ENCODE peak calls at places on chromosomes 2 and 18, in four cellular contexts. F is NCI-H345, C is T-helper 2 cell, Z is SIG-M5. L is an unnamed sample.

GRCh38 chr18:28652654-28653053 is 475.7 kb upstream of the CDH2 start:
- DNase-seq in C (no peak), F (no peak), Z (no peak), L (no peak)

GRCh38 chr18:10193446-10193845 is 261.0 kb upstream of the APCDD1 start:
- DNase-seq in C (no peak), F (no peak), Z (no peak), L (no peak)

GRCh38 chr2:238225911-238226697 is 13.7 kb downstream of the HES6 start:
- DNase-seq in C (no peak), Z (no peak), F (no peak), L (peak)

GRCh38 chr18:23540867-23541266 is 37.6 kb downstream of the RMC1 start:
- DNase-seq in Z (peak), C (no peak), F (no peak), L (no peak)

GRCh38 chr2:30445266-30445821 is 1.7 kb upstream of the LCLAT1 start:
- DNase-seq in C (no peak), F (no peak), Z (no peak), L (no peak)

GRCh38 chr2:128736689-128737545 is 418.2 kb upstream of the HS6ST1 start:
- DNase-seq in F (peak), Z (no peak), C (peak), L (peak)

GRCh38 chr2:65388626-65389390 is 43.6 kb downstream of the SPRED2 start:
- DNase-seq in C (no peak), F (no peak), Z (no peak), L (no peak)

GRCh38 chr2:28317390-28317789 is 75.3 kb upstream of the FOSL2 start:
- DNase-seq in F (no peak), C (no peak), Z (no peak), L (no peak)

GRCh38 chr2:240963376-240964220 is 34.8 kb upstream of the SNED1 start:
- DNase-seq in C (no peak), F (no peak), Z (no peak), L (no peak)

GRCh38 chr2:26450031-26450635 is 27.8 kb downstream of the OTOF start:
- DNase-seq in C (no peak), Z (no peak), F (no peak), L (no peak)

GRCh38 chr18:79948719-79949411 is 2.6 kb downstream of the SLC66A2 start:
- DNase-seq in Z (no peak), C (no peak), F (no peak), L (peak)

GRCh38 chr2:2845796-2846315 is 514.8 kb upstream of the MYT1L start:
- DNase-seq in F (no peak), Z (no peak), C (no peak), L (no peak)

GRCh38 chr2:127117603-127118002 is 10.6 kb upstream of the BIN1 start:
- DNase-seq in C (no peak), F (no peak), Z (no peak), L (no peak)

GRCh38 chr18:57542801-57543427 is 43.6 kb downstream of the FECH start:
- DNase-seq in C (no peak), Z (no peak), F (no peak), L (no peak)

GRCh38 chr2:214593723-214594122 is 182.9 kb downstream of the VWC2L start:
- DNase-seq in Z (no peak), F (no peak), C (no peak), L (no peak)

GRCh38 chr18:12408247-12408869 is 629 bp downstream of the PRELID3A start:
- DNase-seq in Z (no peak), C (no peak), F (peak), L (peak)

GRCh38 chr18:70169747-70170146 is 35.7 kb downstream of the RTTN start:
- DNase-seq in F (no peak), C (no peak), Z (no peak), L (no peak)

GRCh38 chr2:56244911-56245530 is 61.2 kb downstream of the CCDC85A start:
- DNase-seq in F (no peak), Z (no peak), C (no peak), L (peak)

GRCh38 chr2:121774216-121774615 is 18.8 kb downstream of the TSN start:
- DNase-seq in F (no peak), C (no peak), Z (no peak), L (no peak)

GRCh38 chr2:53490659-53491058 is 276.9 kb upstream of the CHAC2 start:
- DNase-seq in F (peak), C (no peak), Z (no peak), L (peak)

GRCh38 chr2:216034065-216034464 is 20.7 kb upstream of the MREG start:
- DNase-seq in F (peak), C (peak), Z (no peak), L (peak)

GRCh38 chr2:151483546-151483945 is 73.8 kb downstream of the RIF1 start:
- DNase-seq in Z (no peak), C (no peak), F (no peak), L (no peak)

L was measured in posterior cingulate gyrus.